ENCODE peak calls at places on chromosomes 1 and 21, in six cellular contexts. One of them, this sample, is unnamed.
A peak's percentile ranks its signal among the peaks of the same experiment; 100 is the strongest.

GRCh38 chr1:180614746-180615145 is 17.1 kb upstream of the XPR1 start:
- DNase-seq in CD8-positive, alpha-beta T cell: no peak
- DNase-seq in HFF-Myc: no peak
- DNase-seq in EL: no peak
- DNase-seq in HTR-8/SVneo: no peak
- DNase-seq in hepatocyte: no peak
- DNase-seq in this sample: no peak

GRCh38 chr1:248710305-248710900 is 7.8 kb upstream of the OR14I1 start:
- DNase-seq in CD8-positive, alpha-beta T cell: no peak
- DNase-seq in HFF-Myc: no peak
- DNase-seq in EL: no peak
- DNase-seq in HTR-8/SVneo: no peak
- DNase-seq in hepatocyte: no peak
- DNase-seq in this sample: no peak

GRCh38 chr1:13828454-13829151 is 128.6 kb downstream of the PRDM2 start:
- DNase-seq in CD8-positive, alpha-beta T cell: no peak
- DNase-seq in HFF-Myc: no peak
- DNase-seq in EL: no peak
- DNase-seq in HTR-8/SVneo: no peak
- DNase-seq in hepatocyte: peak; percentile 70
- DNase-seq in this sample: no peak

GRCh38 chr1:97603776-97604175 is 317.1 kb downstream of the DPYD start:
- DNase-seq in CD8-positive, alpha-beta T cell: no peak
- DNase-seq in HFF-Myc: no peak
- DNase-seq in EL: no peak
- DNase-seq in HTR-8/SVneo: no peak
- DNase-seq in hepatocyte: no peak
- DNase-seq in this sample: no peak

GRCh38 chr1:93016171-93016570 is 54.9 kb upstream of the DIPK1A start:
- DNase-seq in CD8-positive, alpha-beta T cell: no peak
- DNase-seq in HFF-Myc: no peak
- DNase-seq in EL: no peak
- DNase-seq in HTR-8/SVneo: no peak
- DNase-seq in hepatocyte: no peak
- DNase-seq in this sample: no peak

GRCh38 chr1:201361652-201362504 is 15.6 kb downstream of the TNNT2 start:
- DNase-seq in CD8-positive, alpha-beta T cell: no peak
- DNase-seq in HFF-Myc: no peak
- DNase-seq in EL: peak; percentile 57
- DNase-seq in HTR-8/SVneo: peak; percentile 82
- DNase-seq in hepatocyte: peak; percentile 71
- DNase-seq in this sample: peak; percentile 34

GRCh38 chr21:41662161-41662560 is 104.7 kb downstream of the RIPK4 start:
- DNase-seq in CD8-positive, alpha-beta T cell: no peak
- DNase-seq in HFF-Myc: no peak
- DNase-seq in EL: no peak
- DNase-seq in HTR-8/SVneo: no peak
- DNase-seq in hepatocyte: no peak
- DNase-seq in this sample: no peak

GRCh38 chr1:198220428-198220827 is 63.6 kb downstream of the NEK7 start:
- DNase-seq in CD8-positive, alpha-beta T cell: no peak
- DNase-seq in HFF-Myc: peak; percentile 5
- DNase-seq in EL: peak; percentile 84
- DNase-seq in HTR-8/SVneo: peak; percentile 25
- DNase-seq in hepatocyte: no peak
- DNase-seq in this sample: no peak

GRCh38 chr1:150429805-150430204 is 57.4 kb upstream of the TARS2 start:
- DNase-seq in CD8-positive, alpha-beta T cell: no peak
- DNase-seq in HFF-Myc: no peak
- DNase-seq in EL: no peak
- DNase-seq in HTR-8/SVneo: peak; percentile 25
- DNase-seq in hepatocyte: peak; percentile 7
- DNase-seq in this sample: no peak

GRCh38 chr1:156151093-156151688 is 2.2 kb upstream of the SEMA4A start:
- DNase-seq in CD8-positive, alpha-beta T cell: no peak
- DNase-seq in HFF-Myc: no peak
- DNase-seq in EL: peak; percentile 78
- DNase-seq in HTR-8/SVneo: no peak
- DNase-seq in hepatocyte: no peak
- DNase-seq in this sample: no peak

GRCh38 chr1:171389176-171389575 is 75.2 kb downstream of the FMO4 start:
- DNase-seq in CD8-positive, alpha-beta T cell: no peak
- DNase-seq in HFF-Myc: peak; percentile 26
- DNase-seq in EL: peak; percentile 79
- DNase-seq in HTR-8/SVneo: no peak
- DNase-seq in hepatocyte: no peak
- DNase-seq in this sample: no peak

GRCh38 chr1:26627959-26628358 is 67.9 kb upstream of the ARID1A start:
- DNase-seq in CD8-positive, alpha-beta T cell: no peak
- DNase-seq in HFF-Myc: no peak
- DNase-seq in EL: no peak
- DNase-seq in HTR-8/SVneo: no peak
- DNase-seq in hepatocyte: no peak
- DNase-seq in this sample: no peak

GRCh38 chr1:58786184-58786926 is 2.5 kb upstream of the JUN start:
- DNase-seq in CD8-positive, alpha-beta T cell: no peak
- DNase-seq in HFF-Myc: no peak
- DNase-seq in EL: peak; percentile 32
- DNase-seq in HTR-8/SVneo: no peak
- DNase-seq in hepatocyte: no peak
- DNase-seq in this sample: no peak

GRCh38 chr1:53982034-53982761 is 35.8 kb downstream of the LDLRAD1 start:
- DNase-seq in CD8-positive, alpha-beta T cell: no peak
- DNase-seq in HFF-Myc: peak; percentile 35
- DNase-seq in EL: peak; percentile 70
- DNase-seq in HTR-8/SVneo: peak; percentile 28
- DNase-seq in hepatocyte: peak; percentile 78
- DNase-seq in this sample: peak; percentile 24

This sample was measured in prostate gland.